ENCODE peak calls at places on chromosomes 13 and 19, in nine cellular contexts. S, D, R, V, E, C, B, W and J are unnamed samples.

GRCh38 chr19:16703677-16704076 is 16.0 kb upstream of the NWD1 start:
- ATAC-seq in S (no peak), D (no peak), R (no peak), V (no peak), E (no peak), C (no peak), B (no peak), W (no peak), J (no peak)

GRCh38 chr13:39811696-39812095 is 156.2 kb downstream of the COG6 start:
- ATAC-seq in S (no peak), D (no peak), R (no peak), V (peak; percentile 78), E (no peak), C (no peak), B (peak; percentile 92), W (no peak), J (no peak)

GRCh38 chr19:55088543-55089265 is 13.0 kb downstream of the EPS8L1 start:
- ATAC-seq in S (peak; percentile 11), D (peak; percentile 65), R (peak; percentile 23), V (peak; percentile 74), E (peak; percentile 33), C (peak; percentile 61), B (peak; percentile 63), W (peak; percentile 67), J (no peak)

GRCh38 chr19:32238076-32238475 is 107.3 kb upstream of the ZNF507 start:
- ATAC-seq in S (no peak), D (no peak), R (no peak), V (no peak), E (no peak), C (no peak), B (no peak), W (no peak), J (no peak)

GRCh38 chr19:33125929-33126388 is 6.0 kb upstream of the WDR88 start:
- ATAC-seq in S (peak; percentile 88), D (peak; percentile 77), R (peak; percentile 75), V (peak; percentile 93), E (peak; percentile 95), C (peak; percentile 94), B (peak; percentile 79), W (peak; percentile 88), J (peak; percentile 74)

GRCh38 chr19:48991823-48992570 is 1.1 kb downstream of the GYS1 start:
- ATAC-seq in S (peak; percentile 44), D (peak; percentile 54), R (peak; percentile 39), V (peak; percentile 41), E (peak; percentile 16), C (peak; percentile 40), B (peak; percentile 19), W (no peak), J (peak; percentile 44)

GRCh38 chr13:50917572-50917971 is 8.0 kb downstream of the RNASEH2B start:
- ATAC-seq in S (no peak), D (no peak), R (no peak), V (no peak), E (no peak), C (no peak), B (no peak), W (no peak), J (no peak)

GRCh38 chr13:21361123-21361522 is 98.0 kb downstream of the ZDHHC20 start:
- ATAC-seq in S (no peak), D (no peak), R (no peak), V (no peak), E (no peak), C (no peak), B (no peak), W (no peak), J (no peak)

GRCh38 chr19:33248954-33249613 is 23.4 kb upstream of the SLC7A10 start:
- ATAC-seq in S (peak; percentile 55), D (peak; percentile 60), R (peak; percentile 26), V (peak; percentile 75), E (peak; percentile 33), C (peak; percentile 52), B (peak; percentile 59), W (peak; percentile 50), J (peak; percentile 32)

GRCh38 chr19:45051929-45052579 is 13.2 kb downstream of the CLASRP start:
- ATAC-seq in S (no peak), D (no peak), R (no peak), V (no peak), E (no peak), C (no peak), B (no peak), W (no peak), J (no peak)
- H3K4me1 ChIP-seq in S (peaks cover 20% of the 10 kb centered on the region), D (no peaks in the 10 kb centered on the region), R (peaks cover 30% of the 10 kb centered on the region), V (peaks cover 27% of the 10 kb centered on the region), E (peaks cover 28% of the 10 kb centered on the region), C (peaks cover 13% of the 10 kb centered on the region), B (peaks cover 18% of the 10 kb centered on the region), W (no peaks in the 10 kb centered on the region), J (peaks cover 7% of the 10 kb centered on the region)

GRCh38 chr19:41959056-41960053 is at the start of gene RABAC1:
- ATAC-seq in S (peak; percentile 92), D (peak; percentile 76), R (peak; percentile 95), V (peak; percentile 79), E (peak; percentile 91), C (peak; percentile 94), B (peak; percentile 88), W (peak; percentile 96), J (peak; percentile 95)

GRCh38 chr19:41957838-41958366 is 1.2 kb downstream of the RABAC1 start:
- ATAC-seq in S (peak; percentile 62), D (peak; percentile 73), R (peak; percentile 70), V (peak; percentile 77), E (peak; percentile 84), C (peak; percentile 90), B (peak; percentile 81), W (no peak), J (peak; percentile 68)

GRCh38 chr19:41956621-41957020 is 2.5 kb downstream of the RABAC1 start:
- ATAC-seq in S (no peak), D (no peak), R (no peak), V (no peak), E (no peak), C (no peak), B (no peak), W (no peak), J (no peak)

GRCh38 chr19:41957161-41957837 is 1.8 kb downstream of the RABAC1 start:
- ATAC-seq in S (no peak), D (no peak), R (no peak), V (no peak), E (no peak), C (no peak), B (no peak), W (no peak), J (no peak)

GRCh38 chr19:41958367-41959055 is 610 bp downstream of the RABAC1 start:
- ATAC-seq in S (peak; percentile 81), D (peak; percentile 75), R (peak; percentile 78), V (peak; percentile 79), E (peak; percentile 88), C (peak; percentile 94), B (peak; percentile 85), W (peak; percentile 57), J (peak; percentile 77)
- H3K4me1 ChIP-seq in S (peaks cover 14% of the 10 kb centered on the region), D (peaks cover 15% of the 10 kb centered on the region), R (peaks cover 34% of the 10 kb centered on the region), V (peaks cover 38% of the 10 kb centered on the region), E (peaks cover 10% of the 10 kb centered on the region), C (no peaks in the 10 kb centered on the region), B (peaks cover 32% of the 10 kb centered on the region), W (peaks cover 22% of the 10 kb centered on the region), J (peaks cover 13% of the 10 kb centered on the region)

GRCh38 chr19:1135454-1135853 is 31.7 kb downstream of the GPX4 start:
- ATAC-seq in S (no peak), D (no peak), R (no peak), V (no peak), E (no peak), C (no peak), B (no peak), W (no peak), J (no peak)

GRCh38 chr19:1131718-1132552 is 28.1 kb downstream of the GPX4 start:
- ATAC-seq in S (peak; percentile 87), D (no peak), R (peak; percentile 89), V (no peak), E (peak; percentile 78), C (peak; percentile 76), B (no peak), W (peak; percentile 85), J (peak; percentile 86)

GRCh38 chr19:1134431-1134830 is 30.6 kb downstream of the GPX4 start:
- ATAC-seq in S (no peak), D (no peak), R (no peak), V (no peak), E (no peak), C (no peak), B (no peak), W (no peak), J (no peak)

GRCh38 chr19:1132625-1133383 is 29.0 kb downstream of the GPX4 start:
- ATAC-seq in S (peak; percentile 21), D (no peak), R (peak; percentile 1), V (no peak), E (peak; percentile 5), C (peak; percentile 8), B (no peak), W (no peak), J (no peak)

GRCh38 chr19:1133471-1133929 is 29.7 kb downstream of the GPX4 start:
- ATAC-seq in S (no peak), D (peak; percentile 31), R (no peak), V (peak; percentile 90), E (peak; percentile 6), C (peak; percentile 2), B (peak; percentile 13), W (peak; percentile 25), J (no peak)
- H3K4me1 ChIP-seq in S (peaks cover 34% of the 10 kb centered on the region), D (no peaks in the 10 kb centered on the region), R (peaks cover 52% of the 10 kb centered on the region), V (peaks cover 8% of the 10 kb centered on the region), E (no peaks in the 10 kb centered on the region), C (no peaks in the 10 kb centered on the region), B (peaks cover 16% of the 10 kb centered on the region), W (peaks cover 25% of the 10 kb centered on the region), J (peaks cover 36% of the 10 kb centered on the region)

GRCh38 chr19:919157-920050 is 2.3 kb downstream of the KISS1R start:
- ATAC-seq in S (no peak), D (peak; percentile 44), R (no peak), V (no peak), E (no peak), C (peak; percentile 32), B (no peak), W (no peak), J (no peak)

GRCh38 chr19:918152-918437 is 962 bp downstream of the KISS1R start:
- ATAC-seq in S (no peak), D (no peak), R (no peak), V (no peak), E (no peak), C (no peak), B (no peak), W (no peak), J (no peak)

GRCh38 chr19:918481-919156 is 1.5 kb downstream of the KISS1R start:
- ATAC-seq in S (no peak), D (no peak), R (no peak), V (no peak), E (no peak), C (no peak), B (no peak), W (no peak), J (no peak)

GRCh38 chr19:917323-918151 is at the start of gene KISS1R:
- ATAC-seq in S (no peak), D (no peak), R (no peak), V (peak; percentile 65), E (peak; percentile 8), C (peak; percentile 29), B (peak; percentile 74), W (no peak), J (no peak)

DNA sequence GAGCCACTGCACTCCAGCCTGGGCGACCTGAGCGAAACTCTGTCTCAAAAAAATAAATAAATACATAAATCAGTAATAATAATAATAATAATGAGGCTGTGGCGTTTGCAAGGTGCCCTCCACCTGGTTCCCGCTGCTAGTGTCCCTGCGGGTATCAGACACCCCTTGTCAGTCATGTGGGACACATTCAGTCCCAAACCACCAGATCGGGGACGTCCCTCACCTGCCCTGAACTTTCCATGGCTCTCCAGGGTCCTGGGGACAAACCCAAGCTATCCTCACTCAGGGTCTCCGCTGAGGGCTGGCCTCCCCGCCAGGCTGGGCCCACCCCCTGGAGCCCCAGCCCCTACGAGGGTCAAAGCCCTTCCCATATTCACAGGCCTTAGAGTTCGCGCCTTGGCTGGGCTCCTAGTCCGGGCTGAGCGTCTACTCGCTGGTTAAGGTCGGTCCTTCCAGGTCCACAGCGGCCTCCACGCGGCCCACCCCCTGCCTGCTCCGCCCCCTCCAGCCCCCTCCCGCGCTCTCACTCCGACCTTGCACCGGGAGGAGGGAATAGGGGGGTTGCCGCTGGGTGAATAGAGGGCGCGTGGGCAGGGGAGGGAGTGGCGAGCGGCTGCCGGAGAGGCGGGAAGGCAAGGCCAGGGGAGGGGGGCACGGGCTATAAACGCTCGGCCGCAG is 349 bp upstream of the KISS1R start:
- ATAC-seq in S (no peak), D (no peak), R (no peak), V (peak; percentile 48), E (no peak), C (peak; percentile 1), B (peak; percentile 66), W (no peak), J (no peak)
- H3K4me1 ChIP-seq in S (peaks cover 19% of the 10 kb centered on the region), D (peaks cover 4% of the 10 kb centered on the region), R (peaks cover 40% of the 10 kb centered on the region), V (peaks cover 29% of the 10 kb centered on the region), E (no peaks in the 10 kb centered on the region), C (peaks cover 15% of the 10 kb centered on the region), B (peaks cover 21% of the 10 kb centered on the region), W (peaks cover 11% of the 10 kb centered on the region), J (no peaks in the 10 kb centered on the region)